ENCODE peak calls at places on chromosomes 7 and 10, in six cellular contexts. One of them, this sample, is unnamed.

GRCh38 chr10:76649723-76650127 is 987.9 kb downstream of the KCNMA1 start:
- DNase-seq in mesendoderm: no peak
- DNase-seq in neuronal stem cell: no peak
- DNase-seq in mesenchymal stem cell: peak; percentile 48
- DNase-seq in H1: no peak
- DNase-seq in IMR-90: peak; percentile 62
- DNase-seq in this sample: no peak

GRCh38 chr10:90847436-90847835 is 10.4 kb downstream of the HTR7 start:
- DNase-seq in mesendoderm: peak; percentile 68
- DNase-seq in mesenchymal stem cell: no peak
- DNase-seq in IMR-90: peak; percentile 37
- DNase-seq in neuronal stem cell: no peak
- DNase-seq in H1: no peak
- DNase-seq in this sample: no peak

GRCh38 chr7:26348987-26349809 is 57.5 kb downstream of the SNX10 start:
- DNase-seq in H1: no peak
- DNase-seq in mesendoderm: no peak
- DNase-seq in IMR-90: no peak
- DNase-seq in mesenchymal stem cell: no peak
- DNase-seq in neuronal stem cell: no peak
- DNase-seq in this sample: no peak

GRCh38 chr7:45645141-45645969 is 71.2 kb downstream of the ADCY1 start:
- DNase-seq in neuronal stem cell: no peak
- DNase-seq in H1: no peak
- DNase-seq in mesendoderm: no peak
- DNase-seq in mesenchymal stem cell: no peak
- DNase-seq in IMR-90: no peak
- DNase-seq in this sample: no peak

GRCh38 chr7:9856668-9857067 is 1117.0 kb upstream of the PHF14 start:
- DNase-seq in neuronal stem cell: no peak
- DNase-seq in mesenchymal stem cell: no peak
- DNase-seq in H1: no peak
- DNase-seq in IMR-90: no peak
- DNase-seq in mesendoderm: no peak
- DNase-seq in this sample: no peak

GRCh38 chr7:157851501-157852067 is 514.8 kb downstream of the DNAJB6 start:
- DNase-seq in neuronal stem cell: peak; percentile 58
- DNase-seq in IMR-90: no peak
- DNase-seq in mesendoderm: peak; percentile 77
- DNase-seq in mesenchymal stem cell: no peak
- DNase-seq in H1: no peak
- DNase-seq in this sample: peak; percentile 85

GRCh38 chr10:77333610-77334340 is 303.8 kb downstream of the KCNMA1 start:
- DNase-seq in IMR-90: peak; percentile 73
- DNase-seq in neuronal stem cell: no peak
- DNase-seq in mesenchymal stem cell: no peak
- DNase-seq in H1: no peak
- DNase-seq in mesendoderm: no peak
- DNase-seq in this sample: no peak

GRCh38 chr10:83212632-83213349 is 926.5 kb upstream of the GHITM start:
- DNase-seq in H1: no peak
- DNase-seq in mesenchymal stem cell: no peak
- DNase-seq in IMR-90: no peak
- DNase-seq in neuronal stem cell: no peak
- DNase-seq in mesendoderm: peak; percentile 22
- DNase-seq in this sample: no peak

GRCh38 chr10:28965937-28966336 is 288.6 kb downstream of the BAMBI start:
- DNase-seq in mesendoderm: no peak
- DNase-seq in neuronal stem cell: no peak
- DNase-seq in mesenchymal stem cell: no peak
- DNase-seq in IMR-90: no peak
- DNase-seq in H1: no peak
- DNase-seq in this sample: no peak

GRCh38 chr10:71394926-71395562 is 1.7 kb upstream of the CDH23 start:
- DNase-seq in neuronal stem cell: no peak
- DNase-seq in mesendoderm: no peak
- DNase-seq in IMR-90: no peak
- DNase-seq in mesenchymal stem cell: no peak
- DNase-seq in H1: no peak
- DNase-seq in this sample: peak; percentile 12

GRCh38 chr10:17348111-17349008 is 106.0 kb downstream of the ST8SIA6 start:
- DNase-seq in IMR-90: peak; percentile 79
- DNase-seq in mesendoderm: no peak
- DNase-seq in H1: no peak
- DNase-seq in mesenchymal stem cell: no peak
- DNase-seq in neuronal stem cell: no peak
- DNase-seq in this sample: no peak

GRCh38 chr7:17624379-17624778 is 315.9 kb downstream of the SNX13 start:
- DNase-seq in mesenchymal stem cell: no peak
- DNase-seq in IMR-90: no peak
- DNase-seq in neuronal stem cell: no peak
- DNase-seq in H1: no peak
- DNase-seq in mesendoderm: no peak
- DNase-seq in this sample: no peak

GRCh38 chr7:55018361-55019328 is at the start of gene EGFR:
- DNase-seq in neuronal stem cell: peak; percentile 61
- DNase-seq in mesenchymal stem cell: peak; percentile 82
- DNase-seq in H1: no peak
- DNase-seq in IMR-90: peak; percentile 80
- DNase-seq in mesendoderm: peak; percentile 63
- DNase-seq in this sample: peak; percentile 60

GRCh38 chr7:38291650-38292049 is 18.2 kb upstream of the TARP start:
- DNase-seq in H1: no peak
- DNase-seq in neuronal stem cell: no peak
- DNase-seq in mesenchymal stem cell: no peak
- DNase-seq in IMR-90: no peak
- DNase-seq in mesendoderm: no peak
- DNase-seq in this sample: no peak

GRCh38 chr10:95467162-95467599 is 94.0 kb downstream of the SORBS1 start:
- DNase-seq in neuronal stem cell: no peak
- DNase-seq in mesenchymal stem cell: peak; percentile 54
- DNase-seq in H1: peak; percentile 47
- DNase-seq in mesendoderm: peak; percentile 98
- DNase-seq in IMR-90: no peak
- DNase-seq in this sample: peak; percentile 86

GRCh38 chr7:99126921-99127553 is 16.9 kb downstream of the SMURF1 start:
- DNase-seq in mesendoderm: peak; percentile 64
- DNase-seq in neuronal stem cell: no peak
- DNase-seq in IMR-90: no peak
- DNase-seq in H1: no peak
- DNase-seq in mesenchymal stem cell: no peak
- DNase-seq in this sample: no peak

GRCh38 chr7:46169384-46169755 is 248.3 kb upstream of the IGFBP3 start:
- DNase-seq in neuronal stem cell: no peak
- DNase-seq in H1: no peak
- DNase-seq in mesendoderm: no peak
- DNase-seq in IMR-90: peak; percentile 19
- DNase-seq in mesenchymal stem cell: no peak
- DNase-seq in this sample: no peak

GRCh38 chr7:155439311-155440017 is 18.5 kb upstream of the EN2 start:
- DNase-seq in H1: no peak
- DNase-seq in IMR-90: no peak
- DNase-seq in neuronal stem cell: no peak
- DNase-seq in mesendoderm: no peak
- DNase-seq in mesenchymal stem cell: no peak
- DNase-seq in this sample: no peak

GRCh38 chr10:24463683-24464426 is 254.9 kb downstream of the KIAA1217 start:
- DNase-seq in neuronal stem cell: no peak
- DNase-seq in mesenchymal stem cell: peak; percentile 87
- DNase-seq in IMR-90: peak; percentile 98
- DNase-seq in mesendoderm: peak; percentile 46
- DNase-seq in H1: no peak
- DNase-seq in this sample: no peak

GRCh38 chr10:24466616-24466949 is 257.1 kb downstream of the ARHGAP21 start:
- DNase-seq in mesendoderm: no peak
- DNase-seq in H1: no peak
- DNase-seq in mesenchymal stem cell: no peak
- DNase-seq in IMR-90: no peak
- DNase-seq in neuronal stem cell: no peak
- DNase-seq in this sample: no peak

GRCh38 chr10:24467094-24467493 is 256.6 kb downstream of the ARHGAP21 start:
- DNase-seq in IMR-90: no peak
- DNase-seq in neuronal stem cell: no peak
- DNase-seq in mesendoderm: no peak
- DNase-seq in H1: no peak
- DNase-seq in mesenchymal stem cell: no peak
- DNase-seq in this sample: no peak

GRCh38 chr10:24465899-24466615 is 257.1 kb downstream of the KIAA1217 start:
- DNase-seq in H1: no peak
- DNase-seq in IMR-90: peak; percentile 96
- DNase-seq in mesendoderm: no peak
- DNase-seq in mesenchymal stem cell: peak; percentile 90
- DNase-seq in neuronal stem cell: no peak
- DNase-seq in this sample: no peak

GRCh38 chr10:24465124-24465874 is 256.4 kb downstream of the KIAA1217 start:
- DNase-seq in mesenchymal stem cell: peak; percentile 76
- DNase-seq in neuronal stem cell: no peak
- DNase-seq in H1: no peak
- DNase-seq in mesendoderm: no peak
- DNase-seq in IMR-90: peak; percentile 91
- DNase-seq in this sample: no peak
- H3K23ac ChIP-seq in mesenchymal stem cell: no peak overlapping the region
- H3K23ac ChIP-seq in neuronal stem cell: no peak overlapping the region
- H3K23ac ChIP-seq in H1: no peak overlapping the region
- H3K23ac ChIP-seq in mesendoderm: no peak overlapping the region
- H3K23ac ChIP-seq in IMR-90: peak overlapping the region; percentile 89
- H3K23ac ChIP-seq in this sample: no peak overlapping the region

GRCh38 chr7:1899951-1900762 is 230.1 kb downstream of the ELFN1 start:
- DNase-seq in neuronal stem cell: no peak
- DNase-seq in H1: no peak
- DNase-seq in mesenchymal stem cell: no peak
- DNase-seq in mesendoderm: no peak
- DNase-seq in IMR-90: no peak
- DNase-seq in this sample: no peak
- H3K23ac ChIP-seq in neuronal stem cell: peak overlapping the region; percentile 26
- H3K23ac ChIP-seq in H1: no peak overlapping the region
- H3K23ac ChIP-seq in mesenchymal stem cell: no peak overlapping the region
- H3K23ac ChIP-seq in mesendoderm: no peak overlapping the region
- H3K23ac ChIP-seq in IMR-90: no peak overlapping the region
- H3K23ac ChIP-seq in this sample: no peak overlapping the region

GRCh38 chr7:134639061-134639460 is 7.6 kb upstream of the BPGM start:
- DNase-seq in H1: no peak
- DNase-seq in IMR-90: no peak
- DNase-seq in mesenchymal stem cell: no peak
- DNase-seq in neuronal stem cell: no peak
- DNase-seq in mesendoderm: no peak
- DNase-seq in this sample: no peak

GRCh38 chr7:134637934-134638719 is 8.5 kb upstream of the BPGM start:
- DNase-seq in neuronal stem cell: no peak
- DNase-seq in H1: no peak
- DNase-seq in mesenchymal stem cell: no peak
- DNase-seq in IMR-90: peak; percentile 57
- DNase-seq in mesendoderm: no peak
- DNase-seq in this sample: no peak

GRCh38 chr7:134643131-134643530 is 3.5 kb upstream of the BPGM start:
- DNase-seq in IMR-90: no peak
- DNase-seq in H1: no peak
- DNase-seq in neuronal stem cell: no peak
- DNase-seq in mesendoderm: no peak
- DNase-seq in mesenchymal stem cell: no peak
- DNase-seq in this sample: no peak

GRCh38 chr7:134639683-134640279 is 6.9 kb upstream of the BPGM start:
- DNase-seq in mesendoderm: no peak
- DNase-seq in H1: no peak
- DNase-seq in mesenchymal stem cell: no peak
- DNase-seq in IMR-90: no peak
- DNase-seq in neuronal stem cell: no peak
- DNase-seq in this sample: no peak

DNA sequence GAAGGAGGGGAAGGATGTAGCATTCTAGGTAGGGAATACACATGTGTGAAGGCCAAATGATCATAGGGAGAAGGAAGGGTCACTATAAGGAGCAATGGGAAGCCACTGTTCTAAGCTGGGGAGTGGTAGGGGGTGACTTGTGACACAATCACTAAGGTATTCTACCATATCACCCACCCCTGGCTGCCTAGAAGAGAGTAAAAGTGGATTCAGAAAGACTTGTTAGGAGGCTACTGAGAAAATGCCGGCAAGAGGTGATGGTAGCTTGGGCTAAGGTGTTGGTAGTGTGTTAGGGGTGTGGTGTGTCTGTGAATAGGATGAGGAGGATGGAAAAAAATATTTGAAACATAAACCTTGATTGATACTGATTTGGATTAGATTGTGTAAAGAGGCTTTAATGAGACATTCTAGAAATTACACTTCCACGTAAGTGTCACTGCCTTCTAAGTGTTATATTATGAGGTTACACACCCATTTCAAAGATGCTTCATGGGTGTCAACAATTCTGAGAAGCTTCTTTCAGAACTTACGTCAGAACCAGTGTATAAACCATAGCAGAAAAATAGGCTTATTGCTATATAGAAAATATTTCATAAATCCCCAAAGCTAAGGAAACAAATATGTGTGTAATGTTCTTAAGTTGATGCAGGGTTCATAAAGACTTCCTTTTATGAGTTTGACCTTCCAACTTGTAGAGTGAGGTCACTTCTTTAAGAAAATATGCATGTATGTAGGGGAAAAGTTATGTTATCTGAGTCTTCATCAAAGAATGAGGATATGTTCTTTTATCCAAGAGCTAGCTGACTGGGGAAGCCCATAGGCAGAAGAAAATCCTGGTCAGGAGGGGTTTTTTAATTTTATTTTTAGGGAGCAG is 5.6 kb upstream of the BPGM start:
- DNase-seq in H1: no peak
- DNase-seq in neuronal stem cell: no peak
- DNase-seq in IMR-90: peak; percentile 47
- DNase-seq in mesenchymal stem cell: no peak
- DNase-seq in mesendoderm: no peak
- DNase-seq in this sample: no peak
- H3K23ac ChIP-seq in H1: no peak overlapping the region
- H3K23ac ChIP-seq in neuronal stem cell: no peak overlapping the region
- H3K23ac ChIP-seq in IMR-90: no peak overlapping the region
- H3K23ac ChIP-seq in mesenchymal stem cell: no peak overlapping the region
- H3K23ac ChIP-seq in mesendoderm: no peak overlapping the region
- H3K23ac ChIP-seq in this sample: no peak overlapping the region

DNA sequence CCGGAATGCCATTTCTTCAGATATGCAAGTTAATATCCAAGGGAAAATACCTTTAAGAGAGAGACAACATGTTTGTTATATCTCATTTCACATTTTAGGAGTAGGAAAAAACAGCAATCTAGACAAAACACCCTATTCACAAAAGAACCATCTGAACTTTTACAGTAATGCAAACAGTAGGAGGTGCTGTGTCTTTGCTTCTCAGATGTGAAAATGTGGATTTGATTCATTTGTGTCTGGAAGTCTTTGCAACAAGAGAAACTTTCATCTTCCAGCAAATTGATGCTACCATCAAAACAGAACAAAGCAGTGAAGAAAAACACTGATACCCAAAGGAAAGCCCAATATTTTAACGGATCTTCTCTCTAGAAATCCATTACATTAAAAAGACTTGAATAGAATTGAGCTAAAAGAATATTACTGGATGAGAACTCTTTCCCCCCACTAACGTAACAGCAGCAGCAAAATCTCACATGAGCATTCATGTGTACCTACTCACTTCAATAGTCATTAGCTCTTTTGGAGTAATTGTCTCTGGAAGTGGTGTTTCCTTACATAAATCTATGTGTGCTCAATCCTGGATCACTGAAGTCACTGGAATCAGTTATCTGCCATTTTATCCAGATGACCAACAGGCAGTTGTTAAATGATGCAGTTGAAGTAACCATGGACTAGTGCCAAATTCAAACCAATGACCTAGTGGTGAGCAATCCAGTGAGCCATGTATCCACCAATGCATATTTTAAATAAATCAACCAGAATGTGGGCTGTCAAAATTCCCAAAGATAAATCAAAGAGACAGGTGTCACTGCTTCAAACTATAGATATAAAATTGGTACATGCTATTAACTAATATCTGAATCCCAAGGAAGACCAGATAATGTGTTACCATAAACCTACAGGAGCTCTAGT is 1.8 kb downstream of the SEMA3C start:
- DNase-seq in mesenchymal stem cell: peak; percentile 44
- DNase-seq in mesendoderm: peak; percentile 45
- DNase-seq in H1: no peak
- DNase-seq in neuronal stem cell: no peak
- DNase-seq in IMR-90: peak; percentile 89
- DNase-seq in this sample: no peak
- H3K23ac ChIP-seq in mesenchymal stem cell: no peak overlapping the region
- H3K23ac ChIP-seq in mesendoderm: no peak overlapping the region
- H3K23ac ChIP-seq in H1: no peak overlapping the region
- H3K23ac ChIP-seq in neuronal stem cell: no peak overlapping the region
- H3K23ac ChIP-seq in IMR-90: no peak overlapping the region
- H3K23ac ChIP-seq in this sample: no peak overlapping the region